ENCODE peak calls at places on chromosomes 11 and 22, in five cellular contexts. T is A549; A is right cardiac atrium; P is left cardiac atrium; Y is CD4-positive, CD25-positive, alpha-beta regulatory T cell. G is an unnamed sample.

GRCh38 chr11:75502138-75502537 is 23.6 kb downstream of the GDPD5 start:
- ATAC-seq in Y (no peak), P (no peak), A (no peak), T (no peak), G (no peak)

GRCh38 chr11:62536301-62536957 is 10.2 kb downstream of the AHNAK start:
- ATAC-seq in T (no peak), A (no peak), P (no peak), Y (no peak), G (no peak)

GRCh38 chr11:62856333-62856910 is 17.0 kb upstream of the WDR74 start:
- ATAC-seq in A (no peak), P (peak), T (peak), Y (no peak), G (no peak)

GRCh38 chr22:18156878-18157713 is 7.1 kb downstream of the USP18 start:
- ATAC-seq in T (peak), A (peak), P (peak), Y (no peak), G (peak)

GRCh38 chr11:117305145-117305544 is 10.9 kb downstream of the BACE1 start:
- ATAC-seq in Y (no peak), P (no peak), T (no peak), A (no peak), G (no peak)

GRCh38 chr22:24703101-24703500 is 71.4 kb downstream of the PIWIL3 start:
- ATAC-seq in A (peak), Y (no peak), T (no peak), P (peak), G (no peak)

GRCh38 chr11:117872420-117872961 is 4.0 kb downstream of the FXYD6 start:
- ATAC-seq in P (no peak), A (no peak), T (no peak), Y (no peak), G (peak)

GRCh38 chr11:63877658-63878241 is 38.8 kb downstream of the MARK2 start:
- ATAC-seq in A (no peak), Y (no peak), T (no peak), P (no peak), G (no peak)

GRCh38 chr11:87325490-87325872 is 287.7 kb downstream of the TMEM135 start:
- ATAC-seq in T (no peak), A (no peak), Y (no peak), P (no peak), G (no peak)

GRCh38 chr11:117862753-117863152 is 13.7 kb downstream of the FXYD6 start:
- ATAC-seq in A (no peak), Y (no peak), P (no peak), T (no peak), G (no peak)

GRCh38 chr22:22892096-22893052 is 4.8 kb downstream of the IGLL5 start:
- ATAC-seq in P (no peak), A (no peak), Y (no peak), T (no peak), G (no peak)

GRCh38 chr22:40325315-40325714 is 21.0 kb upstream of the ADSL start:
- ATAC-seq in Y (peak), T (no peak), P (no peak), A (no peak), G (no peak)

GRCh38 chr11:47357985-47358730 is 5.7 kb upstream of the MYBPC3 start:
- ATAC-seq in A (no peak), P (no peak), Y (no peak), T (no peak), G (no peak)

GRCh38 chr11:76172583-76172982 is 33.7 kb downstream of the WNT11 start:
- ATAC-seq in A (no peak), Y (no peak), T (no peak), P (no peak), G (no peak)

GRCh38 chr22:39243443-39244072 is 1.2 kb downstream of the PDGFB start:
- ATAC-seq in Y (no peak), T (peak), P (no peak), A (no peak), G (no peak)

GRCh38 chr11:102415252-102415916 is 37.2 kb downstream of the TMEM123 start:
- ATAC-seq in A (no peak), T (no peak), Y (peak), P (no peak), G (no peak)

GRCh38 chr11:93526058-93526633 is 17.0 kb downstream of the SMCO4 start:
- ATAC-seq in P (no peak), Y (no peak), T (no peak), A (no peak), G (no peak)

GRCh38 chr11:28833169-28833568 is 725.0 kb downstream of the METTL15 start:
- ATAC-seq in Y (no peak), P (no peak), A (no peak), T (no peak), G (no peak)

GRCh38 chr22:17152971-17153370 is 6.1 kb downstream of the HDHD5 start:
- ATAC-seq in Y (no peak), A (no peak), T (no peak), P (no peak), G (no peak)

GRCh38 chr11:1033016-1033798 is 3.3 kb downstream of the MUC6 start:
- ATAC-seq in T (no peak), Y (no peak), P (no peak), A (no peak), G (no peak)

GRCh38 chr11:1067812-1068496 is 6.7 kb upstream of the MUC2 start:
- ATAC-seq in P (no peak), Y (no peak), T (no peak), A (no peak), G (no peak)

GRCh38 chr11:119284344-119285157 is 32.4 kb downstream of the MCAM start:
- ATAC-seq in T (peak), A (peak), P (peak), Y (peak), G (no peak)

GRCh38 chr22:43013355-43014061 is 1.4 kb downstream of the PACSIN2 start:
- ATAC-seq in Y (no peak), T (no peak), A (no peak), P (no peak), G (no peak)

GRCh38 chr11:65979261-65979759 is 17.8 kb downstream of the SART1 start:
- ATAC-seq in A (no peak), T (no peak), P (no peak), Y (no peak), G (no peak)

GRCh38 chr22:19579880-19580279 is 55.7 kb upstream of the CLDN5 start:
- ATAC-seq in P (peak), A (no peak), T (no peak), Y (no peak), G (peak)

GRCh38 chr11:85647604-85648299 is at the start of gene TMEM126A:
- ATAC-seq in A (peak), T (peak), P (peak), Y (peak), G (peak)

GRCh38 chr11:127496165-127496564 is 495.6 kb upstream of the KIRREL3 start:
- ATAC-seq in A (no peak), Y (no peak), P (no peak), T (no peak), G (no peak)

GRCh38 chr22:37254206-37254866 is 10.3 kb upstream of the RAC2 start:
- ATAC-seq in P (no peak), A (no peak), Y (no peak), T (no peak), G (no peak)

GRCh38 chr22:46096051-46096450 is 54.3 kb upstream of the PPARA start:
- ATAC-seq in T (no peak), Y (no peak), A (no peak), P (no peak), G (no peak)

GRCh38 chr11:12179019-12179418 is 68.6 kb downstream of the MICAL2 start:
- ATAC-seq in P (peak), T (peak), A (peak), Y (no peak), G (no peak)

GRCh38 chr22:36610056-36610455 is 81.1 kb upstream of the EIF3D start:
- ATAC-seq in T (no peak), P (no peak), A (no peak), Y (no peak), G (no peak)

GRCh38 chr22:20186183-20186870 is 35.5 kb upstream of the CCDC188 start:
- ATAC-seq in Y (no peak), T (peak), A (no peak), P (no peak), G (no peak)

GRCh38 chr11:86699036-86699791 is 26.8 kb upstream of the ME3 start:
- ATAC-seq in T (no peak), A (no peak), P (no peak), Y (no peak), G (no peak)

GRCh38 chr11:81039916-81040530 is 1599.2 kb upstream of the TENM4 start:
- ATAC-seq in A (no peak), T (no peak), Y (no peak), P (no peak), G (no peak)

G was measured in gastroesophageal sphincter.